ENCODE peak calls at places on chromosomes 12 and 14, in four cellular contexts. H, I, G and D are unnamed samples.

GRCh38 chr14:81315344-81315743 is 84.8 kb downstream of the STON2 start:
- DNase-seq in H (no peak), I (no peak), G (peak; percentile 31), D (no peak)

GRCh38 chr12:121794532-121795028 is 1.1 kb upstream of the RHOF start:
- DNase-seq in H (no peak), I (no peak), G (no peak), D (peak; percentile 58)

GRCh38 chr12:54201001-54201794 is 12.4 kb upstream of the SMUG1 start:
- DNase-seq in H (peak; percentile 51), I (peak; percentile 65), G (no peak), D (peak; percentile 88)

GRCh38 chr12:58309806-58310205 is 368.4 kb downstream of the ATP23 start:
- DNase-seq in H (no peak), I (no peak), G (no peak), D (no peak)

GRCh38 chr12:114733919-114734318 is 49.9 kb upstream of the TBX3 start:
- DNase-seq in H (no peak), I (no peak), G (no peak), D (no peak)

GRCh38 chr12:74535536-74535935 is 2.1 kb upstream of the ATXN7L3B start:
- DNase-seq in H (no peak), I (no peak), G (no peak), D (no peak)

GRCh38 chr12:13099066-13099909 is 4.2 kb downstream of the GSG1 start:
- DNase-seq in H (no peak), I (no peak), G (no peak), D (no peak)

GRCh38 chr12:12899530-12900380 is 8.4 kb downstream of the GPRC5A start:
- DNase-seq in H (no peak), I (no peak), G (no peak), D (no peak)

GRCh38 chr12:84637926-84638325 is 274.7 kb downstream of the SLC6A15 start:
- DNase-seq in H (no peak), I (no peak), G (no peak), D (no peak)

GRCh38 chr12:26803552-26803951 is 29.4 kb downstream of the ITPR2 start:
- DNase-seq in H (no peak), I (no peak), G (no peak), D (no peak)

GRCh38 chr14:100536721-100537700 is 50.2 kb downstream of the BEGAIN start:
- DNase-seq in H (no peak), I (no peak), G (no peak), D (peak; percentile 56)

GRCh38 chr12:14843425-14843887 is at the start of gene ART4:
- DNase-seq in H (peak; percentile 71), I (no peak), G (no peak), D (peak; percentile 9)

GRCh38 chr14:85412756-85413155 is 117.2 kb upstream of the FLRT2 start:
- DNase-seq in H (no peak), I (no peak), G (no peak), D (no peak)

GRCh38 chr12:65715976-65716375 is 108.3 kb upstream of the HMGA2 start:
- DNase-seq in H (no peak), I (no peak), G (no peak), D (no peak)

GRCh38 chr12:130800312-130800711 is 38.7 kb downstream of the STX2 start:
- DNase-seq in H (no peak), I (no peak), G (no peak), D (no peak)

GRCh38 chr12:132433641-132434395 is 56.1 kb upstream of the FBRSL1 start:
- DNase-seq in H (no peak), I (no peak), G (no peak), D (peak; percentile 51)

GRCh38 chr14:35403085-35403396 is 1.5 kb downstream of the NFKBIA start:
- DNase-seq in H (no peak), I (no peak), G (no peak), D (no peak)

GRCh38 chr14:68718033-68718725 is 74.7 kb downstream of the ZFP36L1 start:
- DNase-seq in H (no peak), I (peak; percentile 36), G (no peak), D (no peak)

GRCh38 chr14:99717682-99718013 is 33.5 kb downstream of the CYP46A1 start:
- DNase-seq in H (no peak), I (no peak), G (no peak), D (no peak)

GRCh38 chr12:52672321-52672933 is 7.8 kb downstream of the KRT1 start:
- DNase-seq in H (peak; percentile 17), I (peak; percentile 27), G (no peak), D (no peak)

GRCh38 chr14:90381011-90381790 is 15.6 kb upstream of the CALM1 start:
- DNase-seq in H (peak; percentile 24), I (no peak), G (no peak), D (no peak)

GRCh38 chr14:94679941-94680340 is 67.8 kb downstream of the SERPINA3 start:
- DNase-seq in H (no peak), I (no peak), G (no peak), D (peak; percentile 53)

GRCh38 chr12:111453071-111453989 is 47.6 kb downstream of the SH2B3 start:
- DNase-seq in H (no peak), I (no peak), G (no peak), D (no peak)

GRCh38 chr14:45891417-45892080 is 638.5 kb upstream of the MIS18BP1 start:
- DNase-seq in H (no peak), I (no peak), G (peak; percentile 13), D (no peak)

GRCh38 chr14:75906680-75907280 is 75.0 kb downstream of the TGFB3 start:
- DNase-seq in H (peak; percentile 36), I (peak; percentile 21), G (no peak), D (peak; percentile 39)

GRCh38 chr12:38875571-38876228 is 29.7 kb downstream of the CPNE8 start:
- DNase-seq in H (no peak), I (no peak), G (no peak), D (peak; percentile 21)

GRCh38 chr14:80621701-80622100 is 319.8 kb downstream of the CEP128 start:
- DNase-seq in H (peak; percentile 5), I (peak; percentile 16), G (no peak), D (no peak)

GRCh38 chr14:81594012-81594411 is 60.4 kb upstream of the SEL1L start:
- DNase-seq in H (peak; percentile 13), I (no peak), G (no peak), D (no peak)

GRCh38 chr14:105021656-105022275 is 883 bp upstream of the CDCA4 start:
- DNase-seq in H (peak; percentile 47), I (peak; percentile 57), G (no peak), D (peak; percentile 62)

GRCh38 chr12:63208956-63209355 is 58.0 kb upstream of the AVPR1A start:
- DNase-seq in H (no peak), I (no peak), G (no peak), D (no peak)

GRCh38 chr12:84277986-84278385 is 634.6 kb downstream of the SLC6A15 start:
- DNase-seq in H (no peak), I (no peak), G (no peak), D (no peak)

GRCh38 chr14:21612324-21612723 is 22.4 kb downstream of the OR10G2 start:
- DNase-seq in H (no peak), I (no peak), G (no peak), D (no peak)

GRCh38 chr12:17203497-17203896 is 597.5 kb upstream of the LMO3 start:
- DNase-seq in H (no peak), I (no peak), G (no peak), D (no peak)

GRCh38 chr12:124949066-124949465 is 34.6 kb upstream of the UBC start:
- DNase-seq in H (no peak), I (no peak), G (no peak), D (peak; percentile 16)

GRCh38 chr12:124949779-124950728 is 35.6 kb upstream of the UBC start:
- DNase-seq in H (no peak), I (no peak), G (no peak), D (peak; percentile 16)

GRCh38 chr12:124947561-124948398 is 33.3 kb upstream of the UBC start:
- DNase-seq in H (no peak), I (no peak), G (no peak), D (no peak)

GRCh38 chr12:124947013-124947412 is 32.6 kb upstream of the UBC start:
- DNase-seq in H (no peak), I (no peak), G (no peak), D (no peak)

DNA sequence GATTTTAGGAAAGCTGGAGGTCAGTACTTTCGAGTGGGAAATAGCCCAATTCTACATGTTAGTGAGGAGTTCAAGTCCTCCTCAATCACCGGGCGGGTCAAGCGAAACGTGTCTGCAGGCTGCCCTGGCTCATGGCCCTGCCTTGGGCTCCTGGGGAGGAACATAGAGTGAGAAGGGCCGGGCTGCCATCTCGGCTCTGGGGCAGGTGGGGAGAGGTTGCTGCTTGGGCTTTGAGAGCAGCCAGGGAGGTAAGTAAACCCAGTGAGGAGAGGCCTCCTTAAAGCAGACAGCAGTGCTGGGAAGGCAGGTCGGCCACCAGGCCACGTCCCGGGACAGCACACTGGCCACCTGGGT is 32.0 kb upstream of the UBC start:
- DNase-seq in H (no peak), I (no peak), G (no peak), D (no peak)
- H3K4me2 ChIP-seq in H (no peak overlapping the region), I (no peak overlapping the region), G (no peak overlapping the region), D (no peak overlapping the region)

DNA sequence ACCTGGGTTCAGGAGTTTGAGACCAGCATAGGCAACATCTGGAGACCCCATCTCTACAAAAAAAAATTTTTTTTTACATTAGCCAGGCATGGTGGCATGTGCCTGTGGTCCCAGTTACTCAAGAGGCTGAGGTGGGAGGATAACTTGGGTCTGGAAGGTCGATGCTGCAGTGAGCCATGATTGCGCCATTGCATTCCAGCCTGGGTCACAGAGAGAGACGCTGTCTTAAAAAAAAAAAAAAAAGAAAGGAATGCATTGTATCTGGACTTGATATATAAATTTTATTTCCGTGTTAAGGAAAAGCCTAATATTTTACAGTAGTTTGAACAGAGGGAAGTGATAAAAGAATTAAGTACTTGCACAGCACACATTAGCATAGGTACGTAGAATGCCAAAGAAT is 97.2 kb downstream of the ZC3H14 start:
- DNase-seq in H (peak; percentile 27), I (no peak), G (no peak), D (no peak)
- TF ChIP-seq JUND in H (no peak), I (no peak), G (no peak), D (no peak)

GRCh38 chr12:108720757-108721514 is 10.4 kb downstream of the CORO1C start:
- DNase-seq in H (no peak), I (no peak), G (no peak), D (no peak)
- H3K4me2 ChIP-seq in H (no peak overlapping the region), I (peak overlapping the region; percentile 7), G (no peak overlapping the region), D (peak overlapping the region; percentile 70)

DNA sequence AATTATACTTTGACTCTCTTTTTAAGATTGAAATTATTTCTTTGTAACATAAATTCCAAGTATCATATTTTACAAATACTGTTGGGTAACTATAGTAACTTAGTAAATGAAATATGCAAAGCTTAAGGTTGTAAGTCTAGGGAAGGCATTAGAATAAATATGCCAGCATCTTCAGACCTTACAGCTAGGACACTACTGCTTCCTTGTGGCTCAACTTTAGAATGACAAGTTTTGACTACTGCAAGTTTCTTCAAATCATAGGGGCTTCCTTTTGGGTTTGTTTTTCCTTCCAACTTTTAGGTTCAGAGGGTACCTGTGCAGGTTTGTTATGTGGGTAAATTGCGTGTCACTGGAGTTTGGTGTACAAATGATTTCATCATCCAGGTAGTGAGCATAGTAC is 17.7 kb upstream of the ANP32D start:
- DNase-seq in H (peak; percentile 5), I (peak; percentile 31), G (no peak), D (no peak)
- TF ChIP-seq JUND in H (no peak), I (no peak), G (no peak), D (no peak)

GRCh38 chr12:101372431-101372830 is 35.1 kb downstream of the ARL1 start:
- DNase-seq in H (no peak), I (no peak), G (no peak), D (no peak)

GRCh38 chr12:101368016-101368415 is 39.6 kb downstream of the ARL1 start:
- DNase-seq in H (no peak), I (no peak), G (no peak), D (no peak)
- H3K4me2 ChIP-seq in H (no peak overlapping the region), I (no peak overlapping the region), G (no peak overlapping the region), D (no peak overlapping the region)